ENCODE peak calls at places on chromosomes 7 and 10, in five cellular contexts. D is HepG2, X is K562, Q is GM12878, C is H1. F is an unnamed sample.

GRCh38 chr10:12409613-12410012 is 60.3 kb downstream of the CAMK1D start:
- DNase-seq in D (no peak), X (no peak), Q (no peak), C (no peak), F (no peak)

GRCh38 chr10:3755440-3756359 is 29.3 kb downstream of the KLF6 start:
- DNase-seq in D (peak), X (no peak), Q (no peak), C (no peak), F (no peak)

GRCh38 chr10:16386855-16387254 is 50.0 kb upstream of the PTER start:
- DNase-seq in D (no peak), X (no peak), Q (no peak), C (peak), F (no peak)

GRCh38 chr7:20998309-20998708 is 211.6 kb upstream of the SP8 start:
- DNase-seq in D (peak), X (no peak), Q (no peak), C (no peak), F (no peak)

GRCh38 chr7:120996333-120996982 is 7.9 kb downstream of the CPED1 start:
- DNase-seq in D (no peak), X (no peak), Q (no peak), C (no peak), F (no peak)

GRCh38 chr7:44431091-44431608 is 59.3 kb downstream of the NUDCD3 start:
- DNase-seq in D (peak), X (no peak), Q (no peak), C (peak), F (peak)

GRCh38 chr7:94050046-94050445 is 45.9 kb upstream of the BET1 start:
- DNase-seq in D (no peak), X (no peak), Q (peak), C (no peak), F (no peak)

GRCh38 chr7:1935176-1936005 is 265.3 kb downstream of the ELFN1 start:
- DNase-seq in D (no peak), X (no peak), Q (no peak), C (no peak), F (no peak)

GRCh38 chr7:86012955-86013354 is 630.8 kb upstream of the GRM3 start:
- DNase-seq in D (no peak), X (no peak), Q (no peak), C (no peak), F (no peak)

GRCh38 chr7:151631149-151631967 is 111.7 kb upstream of the RHEB start:
- DNase-seq in D (no peak), X (no peak), Q (peak), C (no peak), F (no peak)

GRCh38 chr7:112263519-112263918 is 57.0 kb downstream of the ZNF277 start:
- DNase-seq in D (no peak), X (no peak), Q (no peak), C (no peak), F (no peak)

GRCh38 chr7:115183431-115184057 is 261.6 kb downstream of the MDFIC start:
- DNase-seq in D (no peak), X (no peak), Q (no peak), C (no peak), F (no peak)

GRCh38 chr10:76428541-76429330 is 997.3 kb downstream of the LRMDA start:
- DNase-seq in D (no peak), X (no peak), Q (no peak), C (no peak), F (no peak)

GRCh38 chr7:105643857-105644256 is 62.6 kb upstream of the EFCAB10 start:
- DNase-seq in D (no peak), X (no peak), Q (no peak), C (no peak), F (no peak)

GRCh38 chr7:46170021-46170420 is 248.9 kb upstream of the IGFBP3 start:
- DNase-seq in D (no peak), X (no peak), Q (no peak), C (no peak), F (no peak)

GRCh38 chr7:7188091-7188490 is 5.7 kb downstream of the C1GALT1 start:
- DNase-seq in D (no peak), X (no peak), Q (no peak), C (no peak), F (no peak)

GRCh38 chr10:70458329-70459060 is 17.0 kb upstream of the NODAL start:
- DNase-seq in D (no peak), X (peak), Q (no peak), C (no peak), F (no peak)

GRCh38 chr7:75624134-75624832 is 114.5 kb downstream of the HIP1 start:
- DNase-seq in D (no peak), X (no peak), Q (no peak), C (no peak), F (no peak)

GRCh38 chr7:1425292-1426136 is 33.8 kb downstream of the MICALL2 start:
- DNase-seq in D (peak), X (peak), Q (no peak), C (no peak), F (no peak)

GRCh38 chr10:77801474-77802238 is 124.9 kb downstream of the DLG5 start:
- DNase-seq in D (no peak), X (no peak), Q (peak), C (no peak), F (no peak)

GRCh38 chr10:3467052-3467906 is 294.7 kb upstream of the PITRM1 start:
- DNase-seq in D (no peak), X (no peak), Q (no peak), C (peak), F (no peak)

GRCh38 chr7:2321020-2321419 is 6.8 kb upstream of the SNX8 start:
- DNase-seq in D (peak), X (no peak), Q (no peak), C (no peak), F (no peak)

GRCh38 chr7:148556892-148557291 is 33.7 kb upstream of the C7orf33 start:
- DNase-seq in D (no peak), X (no peak), Q (no peak), C (no peak), F (no peak)

GRCh38 chr7:107164092-107164491 is 4.7 kb upstream of the HBP1 start:
- DNase-seq in D (no peak), X (no peak), Q (no peak), C (no peak), F (no peak)

GRCh38 chr7:151992375-151992774 is 33.1 kb upstream of the GALNT11 start:
- DNase-seq in D (peak), X (peak), Q (no peak), C (peak), F (no peak)

GRCh38 chr7:157759246-157759805 is 422.5 kb downstream of the DNAJB6 start:
- DNase-seq in D (no peak), X (no peak), Q (no peak), C (no peak), F (no peak)
- TF ChIP-seq TAF1 in D (no peak), X (no peak), Q (no peak), C (no peak), F (no peak)

GRCh38 chr10:22701132-22701851 is 13.1 kb downstream of the PIP4K2A start:
- DNase-seq in D (no peak), X (no peak), Q (no peak), C (no peak), F (no peak)

GRCh38 chr10:22699976-22700375 is 14.4 kb downstream of the PIP4K2A start:
- DNase-seq in D (no peak), X (no peak), Q (no peak), C (no peak), F (no peak)

GRCh38 chr10:22704348-22705341 is 9.7 kb downstream of the PIP4K2A start:
- DNase-seq in D (no peak), X (no peak), Q (no peak), C (no peak), F (no peak)

GRCh38 chr10:22700489-22700888 is 13.9 kb downstream of the PIP4K2A start:
- DNase-seq in D (no peak), X (no peak), Q (no peak), C (no peak), F (no peak)

DNA sequence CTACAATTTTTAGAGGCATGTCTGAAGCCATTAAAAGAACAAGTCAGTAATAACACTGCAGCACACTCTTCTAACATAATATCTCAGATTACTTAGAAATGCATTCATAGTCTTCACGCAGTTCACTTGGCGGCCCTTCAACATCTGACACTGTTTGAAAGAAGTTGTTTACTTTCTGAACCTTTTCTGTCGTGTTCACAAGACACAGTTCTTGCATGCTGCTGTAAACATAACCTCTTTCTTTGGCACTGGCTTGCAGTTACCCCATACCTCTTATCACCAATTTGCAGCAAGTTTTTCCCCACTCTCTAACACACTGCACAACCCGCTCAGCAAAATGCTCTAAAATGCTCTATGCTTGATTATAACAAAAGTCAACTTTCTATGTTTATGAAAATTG is 12.0 kb downstream of the PIP4K2A start:
- DNase-seq in D (no peak), X (peak), Q (no peak), C (no peak), F (no peak)
- TF ChIP-seq POLR2A in D (no peak), X (no peak), Q (no peak), C (no peak), F (no peak)

DNA sequence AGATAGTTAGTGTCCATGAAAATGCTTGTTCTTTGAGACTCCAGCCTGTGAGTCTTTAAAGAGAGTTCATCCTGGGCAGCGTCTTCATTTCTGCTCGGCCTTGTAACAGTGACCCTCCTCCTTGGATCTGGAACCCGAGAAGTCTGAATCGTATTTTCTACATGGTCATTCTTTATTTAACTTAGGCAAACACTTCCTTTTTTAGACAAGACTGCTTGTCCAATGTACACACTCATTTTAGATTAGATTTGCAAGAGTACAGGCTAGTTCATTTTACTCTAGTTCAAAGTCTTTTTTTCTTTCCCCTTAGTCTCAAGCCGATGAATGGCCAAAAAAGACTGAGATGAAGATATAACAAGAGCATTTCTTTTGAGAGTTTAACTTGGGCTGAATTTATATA is 133.5 kb downstream of the CHN2 start:
- DNase-seq in D (peak), X (no peak), Q (no peak), C (no peak), F (no peak)
- TF ChIP-seq POLR2AphosphoS5 in D (no peak), X (no peak), Q (no peak), C (no peak), F (no peak)

DNA sequence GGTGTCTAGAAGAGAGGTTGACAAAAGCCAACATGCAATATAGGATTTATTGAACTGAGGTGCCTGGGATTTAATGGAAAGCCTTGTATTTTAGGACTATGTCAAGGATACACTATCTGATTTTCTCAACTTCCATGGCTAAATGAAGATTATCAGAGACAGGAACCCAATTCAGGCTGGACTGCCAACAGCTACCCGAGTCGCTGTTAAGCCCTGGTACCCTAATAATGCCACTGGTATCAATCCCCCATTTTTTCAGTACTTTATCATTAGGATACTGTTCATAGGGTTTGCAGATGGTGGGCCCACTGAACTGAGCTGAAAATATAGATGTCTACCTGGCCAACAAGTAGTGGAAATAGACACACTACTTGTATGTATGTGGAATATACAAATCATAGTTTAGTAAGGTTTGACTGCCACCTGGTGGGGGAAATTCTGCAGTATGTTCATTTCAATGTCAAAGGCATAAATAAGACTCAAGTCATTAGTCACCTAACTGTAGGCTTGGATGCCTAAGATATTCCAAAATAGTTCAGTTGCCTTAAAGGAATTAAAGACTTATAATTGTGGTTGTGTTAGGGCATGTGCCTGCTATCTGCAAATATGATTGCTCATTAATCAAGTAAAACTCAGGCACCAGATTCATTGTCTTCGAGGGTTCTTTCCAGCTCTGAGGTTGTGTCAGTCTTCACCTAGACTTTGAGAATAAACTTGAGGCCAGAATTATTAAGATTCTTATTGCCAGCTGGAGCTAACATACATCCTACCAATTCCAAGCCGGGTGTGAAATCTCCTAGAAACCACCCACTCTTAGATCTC is 34.1 kb upstream of the NOBOX start:
- DNase-seq in D (peak), X (peak), Q (peak), C (peak), F (no peak)
- TF ChIP-seq TAF1 in D (no peak), X (no peak), Q (no peak), C (no peak), F (no peak)

GRCh38 chr10:110671788-110672579 is 27.8 kb downstream of the RBM20 start:
- DNase-seq in D (peak), X (peak), Q (peak), C (no peak), F (peak)
- TF ChIP-seq POLR2A in D (no peak), X (peak), Q (peak), C (no peak), F (no peak)

DNA sequence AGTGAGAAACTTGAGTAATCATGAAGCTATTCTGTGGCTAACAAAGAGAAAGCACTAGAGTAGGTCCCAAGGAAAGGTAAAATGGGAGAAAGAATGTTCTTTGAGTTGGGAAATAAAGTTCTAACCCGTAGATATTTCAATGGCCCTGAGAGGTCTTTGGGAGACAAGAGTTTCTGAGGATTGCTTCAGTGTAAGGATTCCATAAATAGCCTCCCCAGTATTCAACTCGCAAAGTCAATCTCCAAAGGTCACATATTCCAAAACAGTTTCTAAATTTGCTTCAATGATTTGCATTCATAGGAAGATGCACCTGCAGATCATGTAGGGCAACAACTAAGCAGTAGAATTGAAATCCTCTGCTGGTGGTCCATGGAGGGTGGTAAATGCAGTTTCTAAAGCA is 238.5 kb downstream of the TMEM178B start:
- DNase-seq in D (no peak), X (no peak), Q (no peak), C (no peak), F (no peak)
- TF ChIP-seq POLR2AphosphoS5 in D (no peak), X (no peak), Q (no peak), C (no peak), F (no peak)

GRCh38 chr10:104622598-104623209 is 18.4 kb upstream of the SORCS3 start:
- DNase-seq in D (peak), X (peak), Q (no peak), C (no peak), F (no peak)
- TF ChIP-seq TAF1 in D (no peak), X (no peak), Q (no peak), C (no peak), F (no peak)